ENCODE peak calls at places on chromosomes 3 and 15, in nine cellular contexts. D is heart right ventricle; P is CD8-positive, alpha-beta T cell; Y is uterus; N is endodermal cell; O is fibroblast of lung; J is mucosa of descending colon; X is breast epithelium; S is esophagus muscularis mucosa. T is an unnamed sample. For H3K4me1, the result is how much of the 10 kb centered on the place peaks cover.

GRCh38 chr3:112303811-112304325 is 9.9 kb upstream of the SLC9C1 start:
- DNase-seq in Y (no peak), P (no peak), X (no peak), D (no peak), J (no peak), O (peak), S (no peak), N (peak), T (no peak)

GRCh38 chr3:14767706-14768105 is 51.1 kb upstream of the FGD5 start:
- DNase-seq in P (no peak), N (no peak), S (peak), X (no peak), J (no peak), O (no peak), Y (no peak), D (no peak), T (no peak)

GRCh38 chr3:172150268-172150667 is 110.9 kb downstream of the FNDC3B start:
- DNase-seq in S (no peak), D (no peak), Y (no peak), N (no peak), X (no peak), O (no peak), P (no peak), J (no peak), T (no peak)

GRCh38 chr3:4426782-4427344 is 40.2 kb downstream of the SUMF1 start:
- DNase-seq in J (no peak), S (no peak), D (no peak), P (no peak), X (no peak), N (no peak), O (peak), Y (no peak), T (no peak)

GRCh38 chr3:58038675-58039302 is 30.6 kb downstream of the FLNB start:
- DNase-seq in D (no peak), O (no peak), N (no peak), Y (no peak), P (no peak), J (no peak), S (no peak), X (no peak), T (no peak)

GRCh38 chr15:85333132-85333831 is 47.1 kb upstream of the AKAP13 start:
- DNase-seq in X (no peak), O (peak), S (no peak), N (no peak), P (no peak), D (no peak), Y (no peak), J (no peak), T (no peak)

GRCh38 chr3:6622260-6622659 is 238.7 kb upstream of the GRM7 start:
- DNase-seq in N (no peak), P (no peak), J (no peak), Y (no peak), D (no peak), O (no peak), S (no peak), X (no peak), T (no peak)

GRCh38 chr3:10839167-10839566 is 23.1 kb downstream of the SLC6A11 start:
- DNase-seq in O (no peak), N (no peak), S (no peak), X (no peak), Y (no peak), P (no peak), J (no peak), D (no peak), T (no peak)

GRCh38 chr3:121574449-121574848 is 6.7 kb downstream of the ARGFX start:
- DNase-seq in X (no peak), N (peak), O (no peak), Y (no peak), P (no peak), S (no peak), D (no peak), J (peak), T (no peak)

GRCh38 chr15:68428431-68428940 is 3.5 kb downstream of the ITGA11 start:
- DNase-seq in X (no peak), D (no peak), N (peak), S (no peak), O (no peak), J (no peak), P (no peak), Y (peak), T (no peak)

GRCh38 chr15:45847645-45848044 is 212.8 kb downstream of the SQOR start:
- DNase-seq in J (no peak), Y (no peak), X (no peak), P (no peak), O (no peak), S (no peak), D (no peak), N (no peak), T (no peak)

GRCh38 chr3:66053783-66054094 is 15.0 kb upstream of the MAGI1 start:
- DNase-seq in S (no peak), N (no peak), D (no peak), Y (no peak), J (no peak), X (no peak), O (no peak), P (no peak), T (no peak)

GRCh38 chr15:92228830-92229229 is 164.9 kb upstream of the ST8SIA2 start:
- DNase-seq in J (no peak), D (no peak), X (no peak), O (no peak), N (no peak), Y (no peak), P (no peak), S (no peak), T (no peak)

GRCh38 chr3:104805508-104805907 is 561.2 kb upstream of the ALCAM start:
- DNase-seq in D (no peak), S (no peak), P (no peak), J (no peak), X (no peak), Y (no peak), N (no peak), O (no peak), T (no peak)

GRCh38 chr3:70516081-70516480 is 203.6 kb upstream of the MDFIC2 start:
- DNase-seq in Y (no peak), X (no peak), N (no peak), O (no peak), P (no peak), S (no peak), J (no peak), D (no peak), T (no peak)

GRCh38 chr3:194161181-194162045 is 25.5 kb downstream of the HES1 start:
- DNase-seq in X (peak), N (peak), O (no peak), S (no peak), J (no peak), P (no peak), Y (no peak), D (no peak), T (no peak)

GRCh38 chr15:71385026-71385425 is 269.8 kb downstream of the THSD4 start:
- DNase-seq in P (no peak), X (no peak), N (no peak), S (peak), J (no peak), O (peak), D (no peak), Y (no peak), T (no peak)

GRCh38 chr15:99437315-99438221 is 128.2 kb upstream of the MEF2A start:
- DNase-seq in Y (no peak), D (no peak), N (peak), X (peak), O (no peak), S (no peak), P (no peak), J (no peak), T (no peak)
- H3K4me1 ChIP-seq in Y (under half), D (half or more), N (under half), X (under half), O (under half), S (half or more), P (half or more), J (under half), T (half or more)

GRCh38 chr15:69579950-69580618 is 127.5 kb downstream of the RPLP1 start:
- DNase-seq in O (no peak), N (no peak), Y (no peak), P (no peak), J (no peak), X (no peak), D (no peak), S (no peak), T (no peak)

GRCh38 chr15:69585937-69586336 is 133.3 kb downstream of the RPLP1 start:
- DNase-seq in X (no peak), P (no peak), Y (no peak), N (peak), S (no peak), O (no peak), J (no peak), D (no peak), T (no peak)

GRCh38 chr15:69586721-69587120 is 134.1 kb downstream of the RPLP1 start:
- DNase-seq in D (no peak), Y (no peak), P (no peak), N (no peak), S (no peak), O (no peak), J (no peak), X (no peak), T (no peak)

GRCh38 chr15:69587731-69588130 is 135.1 kb downstream of the RPLP1 start:
- DNase-seq in O (no peak), D (no peak), P (no peak), J (no peak), N (no peak), Y (no peak), X (no peak), S (no peak), T (no peak)

DNA sequence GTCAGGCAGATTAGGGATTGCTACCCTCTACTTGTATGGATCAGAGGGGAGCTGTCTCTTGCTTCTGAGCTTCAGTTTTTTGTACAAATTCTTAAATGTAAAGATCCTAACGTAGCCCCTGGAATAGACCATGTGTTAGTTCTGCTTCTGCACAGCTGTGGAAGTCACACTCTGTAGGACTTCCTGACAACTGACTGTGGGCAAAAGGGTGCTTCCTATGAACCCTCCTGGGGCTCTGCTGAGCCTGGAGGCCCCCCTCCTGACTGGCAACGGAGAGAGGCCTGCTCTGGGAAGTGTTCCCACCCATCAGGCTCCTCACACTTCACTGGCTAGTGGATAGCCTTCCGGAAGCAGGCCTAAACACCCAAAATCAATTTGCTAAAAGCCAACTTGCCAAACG is 131.0 kb downstream of the RPLP1 start:
- DNase-seq in O (no peak), Y (no peak), J (no peak), X (no peak), D (no peak), P (no peak), S (no peak), N (no peak), T (no peak)
- H3K4me1 ChIP-seq in O (under half), Y (under half), J (under half), X (under half), D (under half), P (under half), S (under half), N (under half), T (under half)

GRCh38 chr3:150603090-150603887 is at the start of gene SELENOT:
- DNase-seq in D (peak), J (peak), Y (peak), O (peak), X (peak), P (peak), S (peak), N (peak), T (peak)
- H3K4me1 ChIP-seq in D (under half), J (under half), Y (under half), O (under half), X (under half), P (under half), S (half or more), N (under half), T (under half)

GRCh38 chr15:90211440-90212168 is 10.5 kb downstream of the SEMA4B start:
- DNase-seq in N (no peak), J (peak), D (no peak), Y (no peak), O (peak), X (no peak), S (no peak), P (no peak), T (no peak)

GRCh38 chr15:90212221-90213079 is 11.3 kb downstream of the SEMA4B start:
- DNase-seq in Y (no peak), J (peak), S (no peak), N (no peak), D (no peak), O (no peak), P (no peak), X (peak), T (no peak)

GRCh38 chr15:90213818-90214204 is 12.7 kb downstream of the SEMA4B start:
- DNase-seq in Y (no peak), D (no peak), J (peak), S (no peak), N (no peak), O (no peak), P (no peak), X (no peak), T (no peak)

GRCh38 chr15:90214553-90215205 is 13.5 kb downstream of the SEMA4B start:
- DNase-seq in Y (no peak), X (no peak), O (no peak), N (peak), D (no peak), J (no peak), P (no peak), S (no peak), T (no peak)

DNA sequence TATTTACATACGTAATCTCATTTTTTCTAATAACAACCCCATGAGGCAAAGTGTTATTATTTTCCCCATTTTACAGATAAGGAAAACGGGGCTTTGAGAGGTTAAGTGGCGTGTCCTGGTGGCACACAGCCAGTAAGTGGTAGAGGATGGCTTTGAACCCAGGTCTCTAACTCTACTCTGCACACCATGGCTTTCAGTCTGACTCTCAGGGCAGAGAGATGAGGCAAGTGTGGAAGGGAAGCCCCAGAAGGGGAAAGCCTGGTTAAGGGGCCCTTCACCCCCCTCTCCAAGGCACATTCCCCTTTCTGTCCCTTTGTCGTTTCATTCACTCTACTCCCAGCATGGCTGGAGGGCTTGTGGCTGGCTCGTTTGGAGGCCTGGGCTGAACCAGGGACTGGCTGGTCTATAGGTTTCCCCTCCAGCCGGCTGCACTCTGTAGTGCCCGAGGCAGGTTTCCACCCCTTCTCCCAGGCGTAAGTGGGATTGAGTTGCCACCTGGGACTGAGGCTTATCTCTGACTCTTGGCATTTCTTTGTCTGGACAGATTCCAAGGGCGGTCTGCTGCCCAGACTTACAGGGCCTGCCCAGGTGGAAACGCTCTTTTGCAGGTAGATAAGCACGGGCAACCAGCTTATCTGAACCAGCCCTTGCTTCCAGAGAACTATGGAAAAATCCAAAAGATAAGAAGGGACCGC is 12.1 kb downstream of the SEMA4B start:
- DNase-seq in S (no peak), O (no peak), X (no peak), P (no peak), Y (no peak), D (no peak), N (no peak), J (peak), T (no peak)
- H3K4me1 ChIP-seq in S (under half), O (under half), X (under half), P (under half), Y (under half), D (under half), N (under half), J (under half), T (half or more)

GRCh38 chr15:69754313-69754712 is 301.7 kb downstream of the RPLP1 start:
- DNase-seq in P (no peak), S (peak), Y (no peak), D (no peak), J (no peak), N (no peak), X (no peak), O (no peak), T (no peak)
- H3K4me1 ChIP-seq in P (half or more), S (under half), Y (under half), D (under half), J (under half), N (under half), X (under half), O (under half), T (under half)

DNA sequence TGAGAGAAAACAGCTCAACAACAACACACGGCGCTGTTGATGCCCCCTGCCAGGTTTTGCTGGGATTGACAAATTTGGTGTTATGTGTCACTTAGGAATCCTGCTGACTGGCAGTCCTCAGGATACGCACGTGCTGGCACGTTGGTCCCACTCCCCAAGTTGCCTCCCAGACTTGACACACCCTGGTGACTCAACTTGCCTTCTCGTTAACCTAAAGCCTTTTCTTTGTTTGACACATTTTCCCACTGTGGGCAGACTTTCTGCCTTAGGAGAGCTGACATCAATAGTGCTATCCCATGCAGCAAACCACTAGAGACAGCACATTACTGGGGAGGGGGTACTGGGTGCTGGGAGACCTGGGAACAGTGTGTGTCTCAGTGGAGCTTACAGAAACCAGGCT is 104.2 kb downstream of the OXNAD1 start:
- DNase-seq in X (no peak), S (no peak), P (no peak), N (peak), J (no peak), D (no peak), Y (no peak), O (no peak), T (no peak)
- H3K4me1 ChIP-seq in X (under half), S (half or more), P (under half), N (under half), J (under half), D (half or more), Y (under half), O (under half), T (under half)

GRCh38 chr3:99868438-99868723 is 50.7 kb downstream of the CMSS1 start:
- DNase-seq in S (no peak), O (no peak), X (no peak), N (no peak), P (no peak), Y (no peak), D (no peak), J (no peak), T (no peak)
- H3K4me1 ChIP-seq in S (half or more), O (under half), X (under half), N (under half), P (under half), Y (under half), D (half or more), J (under half), T (half or more)